ENCODE peak calls at places on chromosomes 12 and 14, in six cellular contexts. G, T, F, C, J and M are unnamed samples.

GRCh38 chr12:12461281-12461922 is 101.3 kb downstream of the DUSP16 start:
- DNase-seq in G (no peak), J (no peak), C (no peak), F (no peak), T (no peak), M (no peak)

GRCh38 chr12:6375269-6376078 is at the start of gene SCNN1A:
- DNase-seq in G (no peak), T (no peak), F (no peak), J (peak), C (no peak), M (no peak)

GRCh38 chr14:52351561-52352491 is 37.7 kb downstream of the PTGER2 start:
- DNase-seq in F (peak), C (peak), J (no peak), G (no peak), T (no peak), M (peak)

GRCh38 chr12:48794870-48795269 is 6.0 kb upstream of the ADCY6 start:
- DNase-seq in T (no peak), J (no peak), G (no peak), C (no peak), F (no peak), M (no peak)

GRCh38 chr14:23359167-23359626 is 5.8 kb downstream of the EFS start:
- DNase-seq in F (no peak), T (no peak), J (no peak), G (no peak), C (no peak), M (no peak)

GRCh38 chr14:37251778-37252177 is 54.0 kb downstream of the MIPOL1 start:
- DNase-seq in J (peak), F (no peak), T (no peak), G (no peak), C (no peak), M (no peak)

GRCh38 chr12:34397591-34398365 is 375.5 kb downstream of the ALG10 start:
- DNase-seq in F (no peak), C (no peak), G (no peak), J (no peak), T (no peak), M (no peak)

GRCh38 chr12:52703424-52703823 is at the start of gene KRT77:
- DNase-seq in G (no peak), T (no peak), C (no peak), F (no peak), J (no peak), M (no peak)

GRCh38 chr12:6828671-6829531 is 694 bp downstream of the P3H3 start:
- DNase-seq in C (peak), F (peak), T (peak), J (peak), G (no peak), M (peak)

GRCh38 chr12:108838194-108839010 is 19.0 kb downstream of the SSH1 start:
- DNase-seq in J (peak), G (peak), F (peak), C (peak), T (no peak), M (peak)

GRCh38 chr12:89082354-89082753 is 269.9 kb downstream of the DUSP6 start:
- DNase-seq in G (no peak), J (no peak), F (peak), C (no peak), T (no peak), M (peak)

GRCh38 chr14:34027990-34028490 is 77.2 kb upstream of the EGLN3 start:
- DNase-seq in G (no peak), F (no peak), C (no peak), T (no peak), J (no peak), M (no peak)

GRCh38 chr14:104244221-104245011 is 106.0 kb downstream of the KIF26A start:
- DNase-seq in G (no peak), F (no peak), C (no peak), J (no peak), T (no peak), M (no peak)

GRCh38 chr12:19140381-19141236 is 11.1 kb downstream of the PLEKHA5 start:
- DNase-seq in G (no peak), T (no peak), J (peak), C (peak), F (peak), M (peak)

GRCh38 chr12:82964446-82964845 is 277.7 kb downstream of the TMTC2 start:
- DNase-seq in G (no peak), J (no peak), F (no peak), T (no peak), C (no peak), M (peak)

GRCh38 chr14:64572721-64573508 is 23.2 kb downstream of the PPP1R36 start:
- DNase-seq in T (no peak), G (no peak), F (no peak), C (no peak), J (peak), M (no peak)

GRCh38 chr14:69625299-69626131 is 14.1 kb downstream of the SUSD6 start:
- DNase-seq in F (peak), T (no peak), G (no peak), C (peak), J (no peak), M (peak)

GRCh38 chr14:61750708-61751474 is 11.3 kb upstream of the SNAPC1 start:
- DNase-seq in F (peak), G (peak), J (peak), C (peak), T (no peak), M (peak)

GRCh38 chr14:61747342-61747741 is 14.9 kb upstream of the SNAPC1 start:
- DNase-seq in J (no peak), T (no peak), G (no peak), F (peak), C (no peak), M (no peak)

GRCh38 chr14:61751475-61751989 is 10.7 kb upstream of the SNAPC1 start:
- DNase-seq in C (peak), F (no peak), G (no peak), T (no peak), J (no peak), M (no peak)

GRCh38 chr14:61749264-61749663 is 13.0 kb upstream of the SNAPC1 start:
- DNase-seq in J (no peak), G (no peak), F (peak), T (no peak), C (peak), M (no peak)

GRCh38 chr14:61749867-61750266 is 12.4 kb upstream of the SNAPC1 start:
- DNase-seq in J (peak), G (no peak), C (peak), T (no peak), F (peak), M (no peak)
- H3K4me3 ChIP-seq in J (peak), G (peak), C (peak), T (no peak), F (no peak), M (peak)

GRCh38 chr12:100651108-100651507 is 77.6 kb downstream of the GAS2L3 start:
- DNase-seq in T (no peak), J (no peak), C (no peak), G (no peak), F (no peak), M (no peak)
- TF ChIP-seq CTCF in T (peak), J (peak), C (peak), G (peak), F (no peak), M (peak)

GRCh38 chr12:83997425-83997824 is 915.2 kb downstream of the SLC6A15 start:
- DNase-seq in C (no peak), T (no peak), J (no peak), F (no peak), G (no peak), M (no peak)
- H3K4me3 ChIP-seq in C (no peak), T (no peak), J (no peak), F (no peak), G (no peak), M (no peak)

GRCh38 chr12:126784328-126784921 is 1482.5 kb upstream of the TMEM132C start:
- DNase-seq in F (peak), G (peak), J (peak), T (peak), C (no peak), M (peak)
- TF ChIP-seq CTCF in F (peak), G (peak), J (peak), T (peak), C (no peak), M (peak)

GRCh38 chr12:24822121-24822899 is 126.6 kb downstream of the BCAT1 start:
- DNase-seq in J (no peak), T (no peak), C (peak), G (no peak), F (peak), M (peak)
- H3K4me3 ChIP-seq in J (no peak), T (no peak), C (no peak), G (no peak), F (no peak), M (no peak)

GRCh38 chr12:10178766-10179165 is at the start of gene TMEM52B:
- DNase-seq in T (no peak), G (no peak), C (no peak), J (no peak), F (no peak), M (no peak)

GRCh38 chr12:10184261-10184843 is 5.5 kb downstream of the TMEM52B start:
- DNase-seq in C (peak), J (no peak), F (peak), T (no peak), G (no peak), M (peak)

GRCh38 chr12:10186299-10186698 is 7.5 kb downstream of the TMEM52B start:
- DNase-seq in F (no peak), G (no peak), T (no peak), J (no peak), C (no peak), M (no peak)

GRCh38 chr12:10179871-10180270 is 1.0 kb downstream of the TMEM52B start:
- DNase-seq in C (no peak), J (no peak), G (no peak), T (no peak), F (no peak), M (no peak)

DNA sequence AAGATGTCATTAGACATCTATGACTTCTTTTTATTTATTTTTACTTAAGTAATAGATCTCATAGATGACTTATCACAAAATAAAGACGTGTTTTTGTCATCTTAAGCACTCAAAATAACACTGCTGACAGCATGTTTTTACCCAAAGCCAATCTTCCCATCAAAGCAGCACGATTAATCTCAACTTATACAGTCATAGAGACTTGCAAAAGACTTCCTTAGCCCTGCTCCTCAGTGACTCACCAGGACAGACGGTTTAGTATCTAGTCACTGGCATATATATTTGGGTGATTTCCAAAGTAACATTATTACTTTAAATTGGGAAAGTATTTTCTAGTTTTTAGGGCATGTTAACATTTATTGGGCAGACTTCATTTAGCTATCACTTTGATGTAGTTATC is 3.8 kb downstream of the TMEM52B start:
- DNase-seq in G (no peak), F (peak), C (peak), T (no peak), J (no peak), M (peak)
- TF ChIP-seq CTCF in G (no peak), F (no peak), C (no peak), T (no peak), J (no peak), M (no peak)

GRCh38 chr12:106138279-106138645 is 492 bp downstream of the NUAK1 start:
- DNase-seq in J (no peak), T (peak), G (no peak), C (no peak), F (no peak), M (no peak)
- H3K4me3 ChIP-seq in J (peak), T (peak), G (peak), C (peak), F (peak), M (peak)